ENCODE peak calls at places on chromosomes 1 and 21, in five cellular contexts. E, V, R, B and L are unnamed samples.

GRCh38 chr1:27724961-27725373 is 794 bp upstream of the FAM76A start:
- DNase-seq in E (peak; percentile 70), V (no peak), R (peak; percentile 21), B (peak; percentile 68), L (peak; percentile 20)

GRCh38 chr1:1150100-1150499 is 23.6 kb upstream of the TTLL10 start:
- DNase-seq in E (no peak), V (no peak), R (no peak), B (no peak), L (no peak)

GRCh38 chr1:91650764-91651163 is 150.1 kb downstream of the CDC7 start:
- DNase-seq in E (no peak), V (no peak), R (peak; percentile 47), B (no peak), L (no peak)

GRCh38 chr21:43608225-43608624 is 51.1 kb downstream of the HSF2BP start:
- DNase-seq in E (no peak), V (no peak), R (no peak), B (no peak), L (no peak)

GRCh38 chr1:108695515-108695914 is 3.4 kb downstream of the PRPF38B start:
- DNase-seq in E (no peak), V (no peak), R (no peak), B (no peak), L (no peak)

GRCh38 chr1:202085682-202086373 is 36.9 kb upstream of the GPR37L1 start:
- DNase-seq in E (peak; percentile 56), V (no peak), R (no peak), B (peak; percentile 99), L (no peak)

GRCh38 chr1:8962812-8963669 is 17.4 kb downstream of the CA6 start:
- DNase-seq in E (peak; percentile 76), V (peak; percentile 67), R (peak; percentile 78), B (peak; percentile 71), L (peak; percentile 56)

GRCh38 chr1:206835186-206835585 is 30.2 kb upstream of the IL20 start:
- DNase-seq in E (no peak), V (no peak), R (no peak), B (no peak), L (no peak)

GRCh38 chr1:201584510-201584991 is 45.6 kb downstream of the NAV1 start:
- DNase-seq in E (no peak), V (no peak), R (no peak), B (no peak), L (no peak)

GRCh38 chr1:22916469-22916817 is 56.2 kb downstream of the LACTBL1 start:
- DNase-seq in E (no peak), V (no peak), R (no peak), B (no peak), L (no peak)

GRCh38 chr1:20147846-20148570 is 8.9 kb downstream of the PLA2G2F start:
- DNase-seq in E (no peak), V (no peak), R (no peak), B (no peak), L (no peak)

GRCh38 chr1:222792744-222793143 is 22.1 kb upstream of the DISP1 start:
- DNase-seq in E (no peak), V (no peak), R (peak; percentile 16), B (no peak), L (no peak)

GRCh38 chr21:33914188-33914587 is 1.4 kb downstream of the ATP5PO start:
- DNase-seq in E (no peak), V (no peak), R (no peak), B (no peak), L (no peak)

GRCh38 chr1:44423706-44424546 is 18.9 kb downstream of the RNF220 start:
- DNase-seq in E (no peak), V (no peak), R (no peak), B (no peak), L (no peak)

GRCh38 chr1:54499097-54500029 is 48.7 kb upstream of the ACOT11 start:
- DNase-seq in E (peak; percentile 74), V (no peak), R (peak; percentile 61), B (no peak), L (no peak)

GRCh38 chr1:226660410-226661182 is 78.5 kb downstream of the ITPKB start:
- DNase-seq in E (no peak), V (no peak), R (no peak), B (no peak), L (no peak)

GRCh38 chr1:107776898-107777663 is 187.9 kb downstream of the VAV3 start:
- DNase-seq in E (no peak), V (no peak), R (no peak), B (no peak), L (no peak)

GRCh38 chr1:248618878-248619277 is 16.0 kb downstream of the OR2T11 start:
- DNase-seq in E (no peak), V (no peak), R (peak; percentile 39), B (peak; percentile 52), L (no peak)

GRCh38 chr21:46562472-46562871 is 42.4 kb downstream of the S100B start:
- DNase-seq in E (no peak), V (peak; percentile 7), R (no peak), B (no peak), L (no peak)

GRCh38 chr1:172638885-172639831 is 19.7 kb upstream of the FASLG start:
- DNase-seq in E (no peak), V (no peak), R (no peak), B (peak; percentile 24), L (no peak)

GRCh38 chr1:205477759-205478247 is 22.0 kb upstream of the BLACAT1 start:
- DNase-seq in E (no peak), V (no peak), R (no peak), B (no peak), L (no peak)

GRCh38 chr21:42609806-42610205 is 43.6 kb upstream of the PDE9A start:
- DNase-seq in E (no peak), V (no peak), R (no peak), B (no peak), L (no peak)

GRCh38 chr21:45559216-45560105 is 17.2 kb upstream of the SLC19A1 start:
- DNase-seq in E (no peak), V (no peak), R (no peak), B (no peak), L (no peak)

GRCh38 chr1:3106216-3106615 is 37.2 kb downstream of the PRDM16 start:
- DNase-seq in E (no peak), V (no peak), R (no peak), B (no peak), L (no peak)

GRCh38 chr1:3107201-3107600 is 38.2 kb downstream of the PRDM16 start:
- DNase-seq in E (no peak), V (no peak), R (no peak), B (no peak), L (no peak)

GRCh38 chr1:3105167-3105863 is 36.3 kb downstream of the PRDM16 start:
- DNase-seq in E (peak; percentile 80), V (no peak), R (no peak), B (peak; percentile 38), L (no peak)

GRCh38 chr1:3101127-3101939 is 32.3 kb downstream of the PRDM16 start:
- DNase-seq in E (no peak), V (no peak), R (no peak), B (no peak), L (no peak)

GRCh38 chr1:3103977-3104677 is 35.1 kb downstream of the PRDM16 start:
- DNase-seq in E (no peak), V (no peak), R (no peak), B (no peak), L (no peak)
- TF ChIP-seq TAF1 in E (no peak), V (no peak), R (no peak), B (no peak), L (no peak)

GRCh38 chr1:11671205-11671543 is 7.2 kb downstream of the FBXO6 start:
- DNase-seq in E (no peak), V (no peak), R (no peak), B (no peak), L (no peak)

GRCh38 chr1:11674488-11674887 is 6.5 kb downstream of the MAD2L2 start:
- DNase-seq in E (no peak), V (no peak), R (no peak), B (no peak), L (no peak)

GRCh38 chr1:11670747-11671146 is 6.7 kb downstream of the FBXO6 start:
- DNase-seq in E (no peak), V (no peak), R (no peak), B (no peak), L (no peak)

GRCh38 chr1:11673089-11673769 is 7.7 kb downstream of the MAD2L2 start:
- DNase-seq in E (no peak), V (no peak), R (no peak), B (no peak), L (no peak)

GRCh38 chr1:11671544-11672286 is 7.7 kb downstream of the FBXO6 start:
- DNase-seq in E (no peak), V (no peak), R (peak; percentile 86), B (peak; percentile 88), L (no peak)
- TF ChIP-seq POLR2AphosphoS5 in E (peak; percentile 79), V (no peak), R (peak; percentile 79), B (no peak), L (peak; percentile 64)

GRCh38 chr1:35080171-35080854 is 1.1 kb downstream of the ZMYM1 start:
- DNase-seq in E (no peak), V (no peak), R (peak; percentile 28), B (no peak), L (no peak)

GRCh38 chr1:35073265-35073811 is 5.8 kb upstream of the ZMYM1 start:
- DNase-seq in E (no peak), V (no peak), R (no peak), B (no peak), L (no peak)

DNA sequence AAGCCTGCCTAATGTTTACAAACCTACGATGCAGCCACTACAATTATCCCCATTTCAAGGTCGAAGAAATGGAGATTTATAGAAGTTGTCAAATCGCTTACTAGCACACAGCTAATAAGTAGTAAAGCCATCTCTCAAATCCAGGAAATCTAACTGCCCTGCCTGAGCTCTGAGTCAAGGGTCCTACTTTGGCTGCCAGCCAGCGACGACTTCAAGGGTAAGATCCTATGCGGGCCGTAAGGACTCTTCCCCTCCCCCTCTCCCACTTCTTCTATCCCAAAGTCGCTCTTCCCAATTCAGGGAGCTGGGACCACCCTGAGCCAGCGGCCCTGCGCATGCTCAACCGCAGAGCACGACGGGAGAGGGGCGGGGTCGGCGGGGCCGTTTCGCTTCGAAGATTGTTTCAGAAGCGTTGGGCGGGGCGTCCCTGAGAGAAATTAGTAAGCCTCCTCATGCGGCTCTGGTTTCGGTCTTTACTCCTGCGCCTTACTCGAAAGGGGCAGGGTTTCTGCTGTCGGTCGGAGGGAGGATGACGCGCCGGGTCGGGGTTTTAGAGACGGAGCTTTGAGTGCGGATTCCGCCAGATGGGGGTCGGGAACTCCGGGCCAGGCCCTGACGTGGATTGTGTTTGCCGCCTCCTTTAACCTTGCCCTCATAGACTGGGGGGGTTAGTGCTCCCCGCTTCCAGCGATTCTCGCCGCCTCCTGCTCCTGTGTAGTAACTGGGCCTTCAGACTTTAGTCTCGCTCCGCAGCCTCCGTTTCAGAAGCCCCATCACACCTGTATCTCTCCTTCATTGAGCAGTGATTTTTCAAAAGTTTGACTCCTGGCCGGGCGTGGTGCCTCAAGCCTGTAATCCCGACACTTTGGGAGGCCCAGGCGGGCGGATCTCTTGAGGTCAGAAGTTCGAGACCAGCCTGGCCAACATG is at the start of gene ZMYM1:
- DNase-seq in E (peak; percentile 93), V (peak; percentile 71), R (peak; percentile 88), B (peak; percentile 73), L (peak; percentile 79)
- TF ChIP-seq POLR2A in E (peak; percentile 32), V (peak; percentile 63), R (peak; percentile 90), B (peak; percentile 75), L (peak; percentile 84)

DNA sequence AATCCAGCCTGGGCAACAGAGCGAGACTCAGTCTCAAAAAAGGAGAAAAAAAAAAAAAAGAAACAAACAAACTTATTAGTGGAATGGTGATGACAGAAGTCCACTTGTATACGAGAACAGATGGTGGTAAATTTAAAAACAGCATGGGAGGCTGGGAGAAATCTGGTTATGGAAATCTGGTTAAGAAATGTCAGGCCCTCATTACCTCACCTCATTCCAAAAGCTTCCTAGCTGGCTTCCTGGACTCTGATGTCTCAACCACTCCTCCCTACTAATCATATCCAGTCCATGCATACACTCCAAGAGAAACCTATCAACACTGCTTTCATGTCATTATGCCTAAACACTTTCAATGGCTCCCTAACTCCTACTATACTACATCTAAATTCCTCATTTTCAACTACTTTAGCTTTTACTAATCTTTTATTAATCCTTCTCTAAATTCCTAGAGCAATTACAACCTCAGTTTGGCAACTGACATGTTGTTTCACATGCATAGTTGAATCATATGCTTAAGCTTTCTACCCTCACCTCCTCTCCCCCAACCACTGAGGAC is 52.9 kb downstream of the FOXJ3 start:
- DNase-seq in E (no peak), V (no peak), R (no peak), B (peak; percentile 3), L (no peak)
- TF ChIP-seq TAF1 in E (no peak), V (no peak), R (no peak), B (no peak), L (no peak)